ENCODE peak calls at places on chromosomes 3 and 15, in four cellular contexts. S is GM12878, M is K562, C is SK-N-SH. Y is an unnamed sample.

GRCh38 chr15:100877551-100877950 is 2.1 kb upstream of the ALDH1A3 start:
- DNase-seq in C (no peak), S (no peak), M (no peak), Y (no peak)

GRCh38 chr15:62417444-62417843 is 252.4 kb upstream of the C2CD4B start:
- DNase-seq in C (no peak), S (no peak), M (no peak), Y (no peak)

GRCh38 chr3:142243134-142243533 is 17.7 kb upstream of the GK5 start:
- DNase-seq in C (no peak), M (no peak), S (no peak), Y (no peak)

GRCh38 chr3:128996200-128996599 is 2.3 kb upstream of the CFAP92 start:
- DNase-seq in C (no peak), M (no peak), S (no peak), Y (no peak)

GRCh38 chr3:100518983-100519382 is 26.6 kb downstream of the TMEM45A start:
- DNase-seq in C (no peak), M (peak; percentile 11), S (no peak), Y (no peak)

GRCh38 chr3:50164056-50164455 is 8.9 kb downstream of the SEMA3F start:
- DNase-seq in M (no peak), C (no peak), S (no peak), Y (no peak)

GRCh38 chr3:121592856-121593702 is at the start of gene FBXO40:
- DNase-seq in C (no peak), S (no peak), M (peak; percentile 11), Y (no peak)

GRCh38 chr3:151816091-151816604 is 2.2 kb downstream of the AADAC start:
- DNase-seq in M (peak; percentile 11), S (no peak), C (no peak), Y (no peak)

GRCh38 chr3:136659253-136659652 is 92.9 kb downstream of the STAG1 start:
- DNase-seq in S (no peak), M (no peak), C (peak; percentile 19), Y (no peak)

GRCh38 chr3:20041197-20041780 is 1.0 kb downstream of the KAT2B start:
- DNase-seq in S (no peak), C (peak; percentile 80), M (peak; percentile 94), Y (no peak)

GRCh38 chr3:46517016-46517770 is 19.4 kb downstream of the RTP3 start:
- DNase-seq in M (no peak), S (no peak), C (no peak), Y (no peak)

GRCh38 chr15:29968099-29968892 is 114.5 kb upstream of the GOLGA8J start:
- DNase-seq in M (no peak), S (no peak), C (peak; percentile 85), Y (no peak)

GRCh38 chr3:124660606-124661005 is 69.6 kb upstream of the UMPS start:
- DNase-seq in M (no peak), S (no peak), C (no peak), Y (no peak)

GRCh38 chr15:81002254-81003022 is 1.7 kb downstream of the TLNRD1 start:
- DNase-seq in S (no peak), M (no peak), C (no peak), Y (no peak)

GRCh38 chr15:78988361-78988911 is 43.6 kb upstream of the CTSH start:
- DNase-seq in M (no peak), C (no peak), S (peak; percentile 63), Y (no peak)

GRCh38 chr3:2861120-2861519 is 249.1 kb downstream of the IL5RA start:
- DNase-seq in S (no peak), C (no peak), M (no peak), Y (no peak)

GRCh38 chr15:62935300-62936081 is 107.1 kb upstream of the TPM1 start:
- DNase-seq in M (no peak), C (peak; percentile 33), S (no peak), Y (no peak)

GRCh38 chr15:100768501-100768931 is 111.1 kb upstream of the ALDH1A3 start:
- DNase-seq in M (no peak), C (peak; percentile 9), S (no peak), Y (no peak)

GRCh38 chr15:68126415-68126814 is 72.3 kb downstream of the PIAS1 start:
- DNase-seq in M (no peak), C (no peak), S (no peak), Y (no peak)

DNA sequence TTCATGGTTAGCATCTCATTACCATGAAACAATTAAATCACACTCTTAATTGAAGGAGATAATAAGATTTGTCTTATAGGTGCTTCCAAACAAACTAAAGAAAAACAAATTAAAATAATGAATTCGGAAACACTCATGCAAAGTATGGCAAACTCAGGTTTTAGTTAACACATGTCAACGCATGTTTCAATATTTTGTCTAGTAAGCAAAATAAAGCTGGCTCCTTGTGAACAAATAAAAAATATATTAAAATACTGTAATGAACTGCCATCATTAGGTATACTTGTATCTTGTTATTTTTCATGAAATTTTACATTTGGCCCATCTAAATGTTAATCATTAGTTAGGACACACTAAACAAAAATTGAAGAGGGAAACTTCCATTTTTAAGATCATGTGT is 519.2 kb downstream of the MECOM start:
- DNase-seq in S (no peak), M (no peak), C (no peak), Y (no peak)
- H3K4me3 ChIP-seq in S (no peak overlapping the region), M (peak overlapping the region; percentile 60), C (no peak overlapping the region), Y (peak overlapping the region; percentile 40)

GRCh38 chr15:64099379-64099778 is 3.6 kb downstream of the SNX1 start:
- DNase-seq in S (no peak), C (no peak), M (no peak), Y (no peak)

GRCh38 chr15:64107337-64107736 is 11.6 kb downstream of the SNX1 start:
- DNase-seq in C (no peak), S (no peak), M (no peak), Y (no peak)

GRCh38 chr15:64102497-64102896 is 6.7 kb downstream of the SNX1 start:
- DNase-seq in M (no peak), C (no peak), S (no peak), Y (no peak)

GRCh38 chr15:64101018-64101417 is 5.2 kb downstream of the SNX1 start:
- DNase-seq in M (no peak), S (no peak), C (no peak), Y (no peak)

DNA sequence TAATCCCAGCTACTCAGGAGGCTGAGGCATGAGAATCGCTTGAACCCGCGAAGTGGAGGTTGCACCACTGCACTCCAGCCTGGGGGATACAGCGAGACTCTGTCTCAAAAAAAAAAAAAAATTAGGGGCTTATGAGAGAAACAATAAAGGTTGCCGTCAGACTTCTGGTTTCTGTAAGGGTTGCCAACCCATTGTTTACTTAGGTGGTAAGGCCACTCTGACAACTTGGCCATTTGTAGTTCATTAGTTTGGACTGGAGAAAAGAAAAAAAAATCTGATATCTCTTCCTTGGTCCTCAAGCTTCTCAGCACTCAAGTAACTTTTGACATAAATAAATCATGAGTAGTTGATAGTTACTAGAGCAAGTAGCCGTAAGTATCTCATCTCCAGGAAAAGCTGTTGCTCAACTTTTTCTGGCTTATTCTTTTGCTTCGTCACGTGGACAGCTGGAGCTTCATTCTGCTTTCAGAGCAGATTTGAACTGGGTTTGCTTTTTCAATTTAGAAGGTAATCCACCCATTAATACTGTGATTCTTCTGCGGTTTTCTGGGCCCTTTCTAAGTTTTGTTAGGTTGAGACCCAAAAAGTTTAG is 9.4 kb downstream of the SNX1 start:
- DNase-seq in S (no peak), C (no peak), M (peak; percentile 53), Y (no peak)
- TF ChIP-seq POLR2AphosphoS5 in S (no peak), C (no peak), M (no peak), Y (peak; percentile 86)

DNA sequence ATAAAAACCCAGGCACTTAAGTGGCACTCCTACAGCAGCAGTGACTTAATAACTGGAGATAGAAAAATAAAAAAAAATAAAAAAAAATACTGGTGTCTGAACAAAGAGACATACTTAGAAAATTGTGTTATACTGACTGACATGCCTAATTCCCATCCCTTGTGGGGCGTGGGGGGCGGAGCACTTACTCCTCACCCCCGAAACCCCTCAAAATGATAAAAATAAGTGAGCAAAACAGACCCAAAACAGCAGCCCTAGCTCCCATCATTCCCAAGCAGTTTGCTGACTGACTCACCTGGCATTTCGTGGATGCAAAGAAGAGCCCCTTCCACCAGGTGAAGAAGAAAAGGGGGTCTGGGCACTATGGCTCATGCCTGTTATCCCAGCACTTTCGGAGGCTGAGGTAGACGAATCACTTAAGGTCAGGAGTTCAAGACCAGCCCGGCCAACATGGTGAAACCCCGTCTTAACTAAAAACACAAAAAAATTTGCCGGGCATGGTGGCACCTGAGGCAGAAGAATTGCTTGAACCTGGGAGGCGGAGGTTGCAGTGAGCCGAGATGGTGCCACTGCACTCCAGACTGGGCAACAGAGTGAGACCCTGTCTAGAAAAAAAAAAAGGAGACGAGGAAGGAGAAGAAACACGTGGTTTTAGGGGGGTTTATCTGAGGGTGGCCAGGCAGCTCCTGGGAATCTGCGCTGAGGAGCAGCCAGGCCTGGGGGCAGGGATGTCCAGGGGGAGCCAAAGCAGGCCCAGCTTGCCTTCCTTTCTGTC is 50.8 kb upstream of the BLM start:
- DNase-seq in S (no peak), M (no peak), C (no peak), Y (no peak)
- H3K4me3 ChIP-seq in S (peak overlapping the region; percentile 54), M (peak overlapping the region; percentile 50), C (peak overlapping the region; percentile 53), Y (peak overlapping the region; percentile 71)

GRCh38 chr3:194908972-194909371 is 223.3 kb downstream of the FAM43A start:
- DNase-seq in S (no peak), C (peak; percentile 59), M (no peak), Y (no peak)

GRCh38 chr3:194906970-194907629 is 221.4 kb downstream of the FAM43A start:
- DNase-seq in M (no peak), S (no peak), C (no peak), Y (peak; percentile 77)

GRCh38 chr3:194908432-194908966 is 222.8 kb downstream of the FAM43A start:
- DNase-seq in S (no peak), M (no peak), C (no peak), Y (no peak)

GRCh38 chr3:194905696-194906095 is 220.0 kb downstream of the FAM43A start:
- DNase-seq in S (no peak), C (no peak), M (no peak), Y (no peak)

DNA sequence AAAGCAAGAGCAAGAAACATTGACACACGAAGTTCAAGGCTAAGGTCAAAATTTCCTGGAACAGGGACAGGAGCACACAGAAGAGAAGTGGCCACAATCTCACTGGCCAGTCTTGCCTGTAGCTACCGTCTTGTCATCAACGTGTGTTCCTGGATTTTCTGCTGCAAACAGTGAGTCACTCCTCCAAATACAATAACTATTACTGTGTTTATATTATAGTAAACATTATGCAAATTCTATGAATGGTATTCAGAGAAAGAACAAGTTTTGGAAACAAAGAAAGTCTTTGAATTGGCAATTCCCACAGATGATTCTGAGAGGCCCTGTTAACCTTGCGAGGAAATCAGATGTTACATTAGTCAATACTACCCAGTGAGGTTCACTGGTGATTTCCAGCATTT is 220.5 kb downstream of the FAM43A start:
- DNase-seq in M (no peak), C (no peak), S (no peak), Y (no peak)
- TF ChIP-seq POLR2AphosphoS5 in M (no peak), C (no peak), S (no peak), Y (no peak)